ENCODE peak calls at places on chromosome 15, in nine cellular contexts. L is PC-3, V is neural progenitor cell, Y is SK-N-SH, A is HCT116, W is hepatocyte, O is GM23338, N is OCI-LY7, Z is GM23248. S is an unnamed sample.

GRCh38 chr15:87866961-87867360 is 389.6 kb downstream of the NTRK3 start:
- DNase-seq in Z (no peak), O (peak), W (no peak), N (no peak), L (no peak), V (peak), Y (no peak), A (no peak), S (no peak)

GRCh38 chr15:52021128-52021671 is 2.2 kb downstream of the MAPK6 start:
- DNase-seq in O (peak), V (peak), W (peak), A (peak), N (peak), L (peak), Z (peak), Y (peak), S (peak)

GRCh38 chr15:65634381-65634780 is 12.6 kb downstream of the SLC24A1 start:
- DNase-seq in V (no peak), N (no peak), W (no peak), Z (peak), O (no peak), L (peak), Y (no peak), A (no peak), S (no peak)

GRCh38 chr15:44798815-44799214 is 62.5 kb downstream of the TRIM69 start:
- DNase-seq in Z (peak), N (no peak), A (peak), V (peak), Y (peak), W (peak), L (peak), O (peak), S (no peak)

GRCh38 chr15:40420793-40421192 is 15.2 kb downstream of the IVD start:
- DNase-seq in A (peak), Y (no peak), L (peak), N (no peak), V (no peak), W (no peak), O (no peak), Z (no peak), S (no peak)

GRCh38 chr15:95799286-95800187 is 531.0 kb upstream of the NR2F2 start:
- DNase-seq in O (no peak), Z (peak), W (peak), V (no peak), A (no peak), N (no peak), Y (no peak), L (peak), S (no peak)

GRCh38 chr15:67859331-67859946 is 19.6 kb upstream of the RNU6-1 start:
- DNase-seq in O (no peak), Z (no peak), A (no peak), W (no peak), V (no peak), L (peak), N (no peak), Y (no peak), S (no peak)

GRCh38 chr15:35783203-35783602 is 237.2 kb upstream of the DPH6 start:
- DNase-seq in Y (no peak), O (no peak), A (no peak), L (peak), V (no peak), N (no peak), Z (no peak), W (no peak), S (no peak)

GRCh38 chr15:34754674-34755418 is at the start of gene GJD2:
- DNase-seq in L (no peak), W (peak), Y (peak), N (no peak), Z (peak), V (peak), O (peak), A (no peak), S (no peak)

GRCh38 chr15:38354321-38354929 is 99.5 kb upstream of the FAM98B start:
- DNase-seq in N (peak), V (peak), O (peak), Y (peak), W (peak), A (peak), L (peak), Z (peak), S (peak)

GRCh38 chr15:89399390-89400120 is 64.9 kb upstream of the POLG start:
- DNase-seq in A (no peak), N (no peak), L (peak), V (peak), Y (peak), O (peak), W (peak), Z (peak), S (peak)

GRCh38 chr15:77239892-77240608 is 169.1 kb upstream of the TSPAN3 start:
- DNase-seq in L (no peak), V (no peak), W (no peak), Z (peak), N (no peak), A (no peak), Y (no peak), O (no peak), S (no peak)

GRCh38 chr15:65323071-65323511 is 18.6 kb downstream of the RNU5B-1 start:
- DNase-seq in A (no peak), O (no peak), Y (peak), L (no peak), N (no peak), V (peak), Z (no peak), W (peak), S (no peak)

GRCh38 chr15:38069506-38069905 is 135.1 kb downstream of the TMCO5A start:
- DNase-seq in Z (peak), W (peak), O (no peak), N (peak), V (peak), A (no peak), Y (peak), L (peak), S (no peak)

GRCh38 chr15:87287156-87287555 is 969.4 kb downstream of the NTRK3 start:
- DNase-seq in W (peak), Y (no peak), N (no peak), A (no peak), O (no peak), V (no peak), L (peak), Z (peak), S (no peak)

GRCh38 chr15:98288091-98288590 is 327.6 kb downstream of the ARRDC4 start:
- DNase-seq in Z (no peak), W (no peak), V (no peak), L (no peak), N (no peak), O (no peak), Y (no peak), A (no peak), S (no peak)

GRCh38 chr15:38176155-38176554 is 76.5 kb upstream of the SPRED1 start:
- DNase-seq in N (no peak), W (no peak), Y (no peak), V (no peak), L (peak), A (no peak), O (no peak), Z (peak), S (peak)

GRCh38 chr15:34109775-34110663 is 8.1 kb downstream of the PGBD4 start:
- DNase-seq in Y (peak), L (peak), W (peak), O (peak), A (peak), N (peak), Z (peak), V (peak), S (no peak)

DNA sequence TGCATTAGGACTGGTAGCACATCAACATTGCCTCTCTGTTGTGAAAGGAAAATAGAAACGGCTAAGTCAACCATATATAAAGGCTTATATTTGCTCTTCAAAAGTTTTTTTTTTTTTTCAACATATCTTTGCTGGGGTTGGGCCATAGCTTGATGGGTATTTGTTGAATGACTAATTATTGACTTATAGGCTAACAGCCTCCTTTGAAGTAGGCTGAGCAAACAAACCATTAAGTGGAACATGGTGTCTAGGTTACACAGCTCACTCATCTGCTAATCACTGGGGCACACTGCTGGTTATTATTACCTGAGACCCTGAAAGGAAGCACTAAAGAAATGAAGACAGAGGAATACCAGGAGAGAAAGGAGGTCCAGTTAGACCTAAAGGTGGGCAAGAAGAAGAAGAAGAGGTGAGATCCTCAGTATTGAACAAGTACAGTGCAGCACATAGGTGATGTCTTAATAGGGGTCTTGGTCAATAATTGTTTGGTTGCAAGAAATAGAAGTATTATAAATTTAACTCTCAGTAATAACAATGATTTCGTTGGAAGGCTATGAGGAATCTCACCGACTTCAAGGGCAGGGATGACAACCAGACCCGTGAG is 139.4 kb downstream of the RPLP1 start:
- DNase-seq in A (no peak), L (peak), Z (no peak), O (no peak), Y (no peak), N (no peak), W (peak), V (no peak), S (no peak)
- TF ChIP-seq EZH2phosphoT487 in A (no peak), L (peak), Z (no peak), O (no peak), Y (no peak), N (no peak), W (peak), V (no peak), S (no peak)

DNA sequence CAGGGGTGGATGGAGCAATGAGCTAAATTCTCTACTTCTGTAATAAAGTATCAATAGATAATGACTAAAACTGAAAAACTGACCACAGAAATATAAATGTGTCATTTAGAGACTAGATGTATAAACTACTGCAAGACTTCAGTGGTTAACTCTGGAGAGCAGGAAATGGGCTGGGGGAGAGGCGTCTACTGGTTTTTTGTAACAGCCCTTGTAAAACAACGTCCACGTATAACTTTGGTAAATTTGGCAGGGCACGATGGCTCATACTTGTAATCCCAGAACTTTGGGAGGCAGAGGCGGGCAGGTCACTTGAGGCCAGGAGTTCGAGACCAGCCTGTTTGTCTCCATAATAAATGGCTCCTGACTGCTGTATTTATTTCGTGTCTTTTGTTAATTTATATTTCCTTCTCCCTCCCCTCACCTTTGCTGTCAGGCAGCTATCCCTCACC is 12.5 kb downstream of the RAB27A start:
- DNase-seq in N (no peak), Z (no peak), O (no peak), Y (no peak), W (no peak), V (no peak), A (no peak), L (no peak), S (peak)
- TF ChIP-seq EZH2phosphoT487 in N (no peak), Z (no peak), O (no peak), Y (no peak), W (no peak), V (no peak), A (no peak), L (no peak), S (no peak)

GRCh38 chr15:74193905-74194304 is 8.7 kb downstream of the STRA6 start:
- DNase-seq in O (no peak), L (no peak), A (no peak), N (no peak), W (no peak), V (no peak), Y (no peak), Z (no peak), S (no peak)

GRCh38 chr15:74192751-74193150 is 9.8 kb downstream of the STRA6 start:
- DNase-seq in V (no peak), Z (no peak), Y (no peak), N (no peak), O (no peak), W (no peak), A (no peak), L (no peak), S (no peak)

GRCh38 chr15:74193305-74193718 is 9.3 kb downstream of the STRA6 start:
- DNase-seq in O (no peak), A (peak), Y (no peak), Z (peak), N (no peak), W (peak), L (peak), V (no peak), S (no peak)

GRCh38 chr15:74194572-74195559 is 7.7 kb downstream of the STRA6 start:
- DNase-seq in Y (no peak), N (no peak), Z (no peak), L (no peak), V (no peak), A (no peak), O (no peak), W (no peak), S (no peak)

DNA sequence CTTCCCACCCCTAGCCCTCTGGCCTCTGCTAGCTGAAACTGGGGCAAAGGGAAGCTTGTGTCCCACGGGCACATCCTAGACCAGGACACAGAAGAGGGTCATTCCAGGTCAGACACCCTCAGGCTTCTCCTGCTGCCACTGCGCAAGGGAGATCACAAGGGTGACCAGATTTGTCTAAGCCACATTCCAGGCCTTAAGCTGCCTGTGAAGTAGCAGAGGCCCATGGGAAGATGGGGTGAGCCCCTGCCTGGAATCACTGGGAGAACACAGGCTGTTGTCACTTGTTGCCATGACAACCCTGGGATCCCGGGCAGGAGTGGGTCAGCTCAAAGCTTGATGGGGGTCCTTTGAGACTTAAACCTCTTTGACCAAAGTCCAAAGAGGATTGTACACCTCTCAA is 10.8 kb downstream of the STRA6 start:
- DNase-seq in A (no peak), Y (no peak), W (no peak), L (no peak), Z (no peak), O (no peak), V (peak), N (no peak), S (no peak)
- TF ChIP-seq EZH2phosphoT487 in A (no peak), Y (no peak), W (no peak), L (no peak), Z (no peak), O (no peak), V (no peak), N (no peak), S (no peak)

GRCh38 chr15:80095511-80095910 is 36.0 kb downstream of the ZFAND6 start:
- DNase-seq in V (no peak), A (no peak), O (no peak), Y (no peak), W (no peak), N (no peak), Z (no peak), L (no peak), S (no peak)

GRCh38 chr15:80090879-80091503 is 31.5 kb downstream of the ZFAND6 start:
- DNase-seq in L (peak), Y (no peak), A (no peak), V (no peak), W (no peak), Z (peak), N (no peak), O (no peak), S (peak)

GRCh38 chr15:80095959-80096358 is 36.5 kb downstream of the ZFAND6 start:
- DNase-seq in Z (no peak), L (no peak), W (no peak), Y (no peak), O (no peak), A (no peak), N (no peak), V (no peak), S (no peak)

GRCh38 chr15:80090041-80090440 is 30.6 kb downstream of the ZFAND6 start:
- DNase-seq in V (no peak), L (no peak), W (no peak), O (no peak), Z (no peak), N (no peak), Y (no peak), A (no peak), S (no peak)

GRCh38 chr15:80093854-80094418 is 34.5 kb downstream of the ZFAND6 start:
- DNase-seq in L (peak), Y (peak), V (peak), A (no peak), N (no peak), W (peak), O (peak), Z (no peak), S (no peak)
- TF ChIP-seq EZH2phosphoT487 in L (no peak), Y (no peak), V (no peak), A (no peak), N (no peak), W (no peak), O (no peak), Z (no peak), S (no peak)

GRCh38 chr15:83178387-83178786 is 29.2 kb downstream of the HDGFL3 start:
- DNase-seq in L (no peak), A (no peak), Z (no peak), W (no peak), N (no peak), O (no peak), V (no peak), Y (no peak), S (no peak)
- TF ChIP-seq EZH2phosphoT487 in L (no peak), A (no peak), Z (no peak), W (no peak), N (no peak), O (no peak), V (no peak), Y (no peak), S (no peak)

GRCh38 chr15:59174846-59175831 is 31.5 kb upstream of the LDHAL6B start:
- DNase-seq in N (peak), Y (peak), O (peak), W (peak), L (peak), V (peak), A (peak), Z (peak), S (peak)
- TF ChIP-seq EZH2phosphoT487 in N (no peak), Y (no peak), O (no peak), W (no peak), L (no peak), V (no peak), A (no peak), Z (no peak), S (no peak)